ENCODE peak calls at places on chromosome 2, in five cellular contexts. H is IMR-90, T is H9, X is mesendoderm, M is mesenchymal stem cell. Z is an unnamed sample. For H3K4me1 and H3K79me1, the result is how much of the 10 kb centered on the place peaks cover.

GRCh38 chr2:6968319-6969100 is 51.3 kb downstream of the RNF144A start:
- DNase-seq in H (no peak), T (no peak), X (peak), M (peak), Z (no peak)

GRCh38 chr2:158894078-158894477 is 74.4 kb upstream of the TANC1 start:
- DNase-seq in H (peak), T (no peak), X (no peak), M (no peak), Z (no peak)

GRCh38 chr2:84697895-84698294 is 181.6 kb downstream of the DNAH6 start:
- DNase-seq in H (no peak), T (no peak), X (peak), M (no peak), Z (no peak)

GRCh38 chr2:108909275-108909823 is 79.7 kb downstream of the EDAR start:
- DNase-seq in H (no peak), T (peak), X (no peak), M (no peak), Z (no peak)

GRCh38 chr2:241768251-241768711 is 8.3 kb upstream of the GAL3ST2 start:
- DNase-seq in H (no peak), T (no peak), X (no peak), M (no peak), Z (no peak)

GRCh38 chr2:208791257-208791656 is 384.7 kb downstream of the PTH2R start:
- DNase-seq in H (no peak), T (no peak), X (no peak), M (no peak), Z (no peak)

GRCh38 chr2:145170787-145171186 is 650.9 kb upstream of the ZEB2 start:
- DNase-seq in H (peak), T (no peak), X (no peak), M (no peak), Z (no peak)

GRCh38 chr2:6880200-6880733 is 2.7 kb downstream of the RSAD2 start:
- DNase-seq in H (no peak), T (no peak), X (no peak), M (peak), Z (no peak)

GRCh38 chr2:191617589-191617988 is 60.3 kb upstream of the NABP1 start:
- DNase-seq in H (no peak), T (no peak), X (no peak), M (no peak), Z (no peak)

GRCh38 chr2:234960091-234961088 is 8.6 kb downstream of the SH3BP4 start:
- DNase-seq in H (no peak), T (no peak), X (no peak), M (peak), Z (no peak)
- H3K4me1 ChIP-seq in H (under half), T (under half), X (under half), M (under half), Z (under half)

GRCh38 chr2:3839489-3839888 is 136.1 kb downstream of the DCDC2C start:
- DNase-seq in H (no peak), T (no peak), X (no peak), M (no peak), Z (no peak)

GRCh38 chr2:3837086-3837485 is 133.7 kb downstream of the DCDC2C start:
- DNase-seq in H (no peak), T (no peak), X (no peak), M (no peak), Z (no peak)

GRCh38 chr2:3838348-3838747 is 135.0 kb downstream of the DCDC2C start:
- DNase-seq in H (no peak), T (no peak), X (no peak), M (no peak), Z (no peak)

GRCh38 chr2:3840611-3841010 is 137.2 kb downstream of the DCDC2C start:
- DNase-seq in H (no peak), T (no peak), X (no peak), M (no peak), Z (no peak)
- H3K27ac ChIP-seq in H (no peak), T (no peak), X (no peak), M (no peak), Z (no peak)

GRCh38 chr2:42924436-42924897 is 132.1 kb upstream of the HAAO start:
- DNase-seq in H (no peak), T (no peak), X (no peak), M (no peak), Z (no peak)

GRCh38 chr2:42925742-42926437 is 133.5 kb upstream of the HAAO start:
- DNase-seq in H (no peak), T (no peak), X (no peak), M (no peak), Z (no peak)

GRCh38 chr2:42922293-42922692 is 129.9 kb upstream of the HAAO start:
- DNase-seq in H (no peak), T (no peak), X (no peak), M (no peak), Z (no peak)

GRCh38 chr2:42922790-42923631 is 130.6 kb upstream of the HAAO start:
- DNase-seq in H (peak), T (no peak), X (peak), M (peak), Z (no peak)

DNA sequence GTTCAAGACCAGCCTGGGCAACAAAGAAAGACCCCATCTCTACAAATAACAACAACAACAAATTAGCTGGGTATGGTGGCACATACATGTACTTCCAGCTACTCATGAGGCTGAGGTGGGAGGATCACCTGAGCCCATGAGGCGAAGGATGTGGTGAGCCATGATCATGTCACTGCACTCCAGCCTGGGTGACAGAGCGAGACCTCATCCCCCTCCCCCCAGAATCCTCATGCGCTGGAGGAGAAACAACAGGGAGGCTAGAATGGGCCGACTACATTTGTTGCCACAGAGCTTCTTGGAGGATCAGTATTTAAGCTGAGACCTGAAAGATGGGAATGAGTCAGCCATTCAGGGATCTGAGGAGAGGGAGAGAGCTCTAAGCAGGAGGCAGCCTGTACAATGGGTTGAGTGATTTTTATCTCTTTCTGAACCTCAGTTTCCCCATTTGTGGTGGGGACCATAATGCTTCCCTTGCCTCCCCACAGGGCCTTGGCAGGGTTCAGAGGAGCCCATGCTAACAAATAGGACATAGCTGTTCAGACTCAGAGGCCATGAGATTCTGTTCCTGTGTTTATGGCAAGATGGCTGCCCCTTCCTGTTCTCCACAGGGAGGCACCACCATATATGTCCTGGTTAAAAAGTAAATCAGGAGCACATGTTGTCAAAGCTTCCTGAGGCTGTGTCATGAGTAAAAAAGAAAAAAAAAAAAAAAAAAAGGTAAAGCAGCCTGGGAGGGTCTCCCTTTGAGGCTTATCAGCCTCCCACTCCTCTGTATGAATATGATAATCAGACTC is 131.4 kb upstream of the HAAO start:
- DNase-seq in H (peak), T (no peak), X (peak), M (no peak), Z (no peak)
- H3K79me1 ChIP-seq in H (under half), T (under half), X (under half), M (under half), Z (under half)

DNA sequence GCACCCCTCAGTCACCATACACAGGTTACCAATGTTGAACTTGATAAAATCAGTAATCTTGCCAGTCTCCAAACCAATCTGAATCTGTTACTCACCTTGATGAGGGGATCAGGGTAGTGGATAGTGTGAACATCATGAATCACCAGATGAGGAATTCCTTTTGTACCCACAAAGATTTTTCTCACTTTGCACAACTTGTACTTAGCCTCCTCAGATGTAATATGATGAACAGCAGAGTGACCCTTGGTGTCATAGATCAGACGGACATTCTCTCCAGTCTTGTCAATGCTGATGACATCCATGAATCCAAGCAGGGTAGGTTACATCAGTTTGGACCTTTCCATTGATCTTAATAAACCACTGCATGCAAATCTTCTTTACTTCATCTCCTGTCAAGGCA is 54.7 kb downstream of the MDH1 start:
- DNase-seq in H (no peak), T (no peak), X (no peak), M (no peak), Z (no peak)
- H3K4me1 ChIP-seq in H (under half), T (under half), X (under half), M (under half), Z (under half)

DNA sequence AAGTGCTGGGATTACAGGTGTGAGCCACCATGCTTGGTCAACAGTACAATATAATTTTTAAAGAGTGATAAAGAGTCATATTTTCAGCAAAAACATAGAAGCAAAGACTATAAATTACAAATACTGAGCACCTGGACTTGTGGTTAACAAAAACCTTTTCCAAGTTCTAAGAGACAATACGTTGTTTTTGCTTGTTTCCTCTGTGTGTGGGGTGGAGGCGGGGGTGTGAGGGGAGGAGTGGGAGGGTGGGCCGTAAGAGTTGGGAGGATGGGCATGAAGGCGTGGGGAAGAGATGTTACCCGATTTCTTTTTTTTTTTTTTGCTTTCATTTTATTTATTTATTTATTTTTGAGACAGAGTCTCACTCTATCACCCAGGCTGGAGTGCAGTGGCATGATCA is 78.0 kb upstream of the WIPF1 start:
- DNase-seq in H (no peak), T (no peak), X (no peak), M (no peak), Z (no peak)
- H3K27ac ChIP-seq in H (no peak), T (no peak), X (no peak), M (no peak), Z (no peak)

GRCh38 chr2:20575414-20575813 is 75.5 kb downstream of the HS1BP3 start:
- DNase-seq in H (no peak), T (no peak), X (no peak), M (no peak), Z (no peak)
- H3K79me1 ChIP-seq in H (under half), T (under half), X (under half), M (under half), Z (under half)

GRCh38 chr2:88860421-88861075 is 169.1 kb downstream of the RPIA start:
- DNase-seq in H (no peak), T (no peak), X (no peak), M (no peak), Z (no peak)
- H3K4me1 ChIP-seq in H (under half), T (under half), X (under half), M (under half), Z (under half)

GRCh38 chr2:197311521-197312033 is 997 bp upstream of the ANKRD44 start:
- DNase-seq in H (no peak), T (no peak), X (peak), M (peak), Z (no peak)

GRCh38 chr2:197310271-197310939 is at the start of gene ANKRD44:
- DNase-seq in H (peak), T (peak), X (peak), M (peak), Z (peak)

GRCh38 chr2:197309369-197310231 is 980 bp downstream of the ANKRD44 start:
- DNase-seq in H (no peak), T (peak), X (peak), M (peak), Z (peak)

GRCh38 chr2:197312186-197312585 is 1.6 kb upstream of the ANKRD44 start:
- DNase-seq in H (no peak), T (no peak), X (no peak), M (peak), Z (no peak)

DNA sequence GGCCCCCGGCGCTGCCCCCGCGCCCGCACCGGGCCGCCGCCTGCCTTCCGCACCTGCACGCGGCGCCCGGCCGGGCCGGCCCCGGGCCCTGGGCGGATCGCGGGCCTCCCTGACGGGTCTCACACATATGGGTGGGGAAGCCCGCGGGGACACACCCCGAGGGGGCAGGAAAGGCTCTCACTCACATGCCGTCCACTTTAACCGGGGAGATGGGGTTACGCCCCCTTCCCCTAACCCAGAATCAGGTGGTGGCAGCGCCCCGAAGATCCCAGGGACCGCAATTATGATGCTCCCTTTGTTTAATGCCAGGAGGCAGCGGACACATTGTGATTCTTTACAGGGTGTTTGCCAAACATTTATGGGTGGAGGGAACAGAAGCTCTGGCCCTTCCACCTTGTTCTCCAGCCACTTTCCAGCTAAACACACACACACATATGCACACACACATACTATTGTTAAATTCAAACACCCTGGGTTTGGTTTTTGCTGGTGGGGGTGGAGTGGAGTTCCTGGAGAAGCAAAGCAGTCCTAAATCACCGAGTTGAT is 433 bp upstream of the ANKRD44 start:
- DNase-seq in H (no peak), T (no peak), X (no peak), M (peak), Z (no peak)
- H3K27ac ChIP-seq in H (no peak), T (no peak), X (no peak), M (no peak), Z (no peak)

GRCh38 chr2:128312411-128312810 is 6.3 kb downstream of the HS6ST1 start:
- DNase-seq in H (no peak), T (no peak), X (no peak), M (no peak), Z (no peak)
- H3K79me1 ChIP-seq in H (under half), T (under half), X (half or more), M (half or more), Z (under half)